ENCODE peak calls at places on chromosomes 11 and 22, in seven cellular contexts. W, H, M, B, O, R and F are unnamed samples.

GRCh38 chr11:3736816-3737215 is 60.5 kb downstream of the NUP98 start:
- ATAC-seq in W (no peak), B (no peak), H (no peak), O (no peak), M (no peak), R (no peak), F (no peak)

GRCh38 chr11:102630598-102631448 is 5.7 kb upstream of the MMP20 start:
- ATAC-seq in B (no peak), W (no peak), O (no peak), R (no peak), M (no peak), H (no peak), F (no peak)

GRCh38 chr22:37306494-37306829 is 24.2 kb downstream of the CYTH4 start:
- ATAC-seq in H (no peak), O (no peak), R (no peak), W (no peak), B (no peak), M (no peak), F (no peak)

GRCh38 chr22:50199251-50199721 is 1.5 kb upstream of the SELENOO start:
- ATAC-seq in B (no peak), H (no peak), O (no peak), M (peak), R (no peak), W (no peak), F (no peak)

GRCh38 chr11:106959800-106960199 is 58.5 kb downstream of the GUCY1A2 start:
- ATAC-seq in O (no peak), R (no peak), B (no peak), H (no peak), M (no peak), W (no peak), F (no peak)

GRCh38 chr11:93570759-93571413 is 27.7 kb upstream of the SMCO4 start:
- ATAC-seq in H (peak), M (peak), B (no peak), O (peak), W (peak), R (no peak), F (no peak)

GRCh38 chr11:128472128-128473110 is 114.9 kb downstream of the ETS1 start:
- ATAC-seq in R (peak), B (peak), H (no peak), M (no peak), O (no peak), W (peak), F (peak)

GRCh38 chr22:35728639-35729308 is 11.1 kb downstream of the APOL5 start:
- ATAC-seq in W (no peak), O (no peak), B (no peak), R (no peak), H (no peak), M (no peak), F (no peak)

GRCh38 chr11:115930276-115930675 is 426.1 kb upstream of the CADM1 start:
- ATAC-seq in B (no peak), O (no peak), W (peak), H (no peak), R (no peak), M (peak), F (peak)

GRCh38 chr11:10632483-10632882 is 61.1 kb downstream of the IRAG1 start:
- ATAC-seq in M (no peak), W (no peak), R (no peak), O (no peak), H (no peak), B (no peak), F (no peak)

GRCh38 chr11:117002639-117003305 is 95.5 kb downstream of the SIK3 start:
- ATAC-seq in R (peak), B (no peak), H (no peak), O (no peak), W (peak), M (peak), F (no peak)

GRCh38 chr11:34234086-34234740 is 123.6 kb downstream of the ABTB2 start:
- ATAC-seq in O (peak), H (peak), R (peak), W (peak), B (peak), M (peak), F (peak)

GRCh38 chr11:42311504-42311903 is 852.1 kb upstream of the LRRC4C start:
- ATAC-seq in R (no peak), H (no peak), O (no peak), M (no peak), B (no peak), W (no peak), F (no peak)

GRCh38 chr11:19984048-19984742 is 176.1 kb downstream of the DBX1 start:
- ATAC-seq in W (no peak), B (no peak), O (no peak), H (no peak), M (no peak), R (peak), F (peak)

GRCh38 chr22:23047265-23047664 is 23.1 kb upstream of the GNAZ start:
- ATAC-seq in W (peak), R (no peak), H (no peak), B (no peak), M (peak), O (no peak), F (no peak)

GRCh38 chr22:35348026-35348590 is 32.8 kb upstream of the HMOX1 start:
- ATAC-seq in H (no peak), W (no peak), R (no peak), B (no peak), M (no peak), O (no peak), F (no peak)

GRCh38 chr11:61370349-61371005 is 8.3 kb downstream of the TMEM138 start:
- ATAC-seq in O (no peak), B (peak), R (peak), H (no peak), W (no peak), M (no peak), F (peak)

GRCh38 chr22:30270841-30271240 is 4.2 kb upstream of the OSM start:
- ATAC-seq in M (peak), H (peak), O (no peak), W (peak), B (no peak), R (no peak), F (no peak)

GRCh38 chr11:1034001-1034400 is 2.5 kb downstream of the MUC6 start:
- ATAC-seq in O (no peak), H (no peak), B (no peak), W (no peak), R (no peak), M (no peak), F (no peak)

GRCh38 chr11:69483696-69484426 is 2.4 kb downstream of the LINC01488 start:
- ATAC-seq in W (no peak), R (no peak), B (no peak), H (no peak), M (no peak), O (no peak), F (no peak)

GRCh38 chr11:3036419-3036818 is 20.8 kb downstream of the CARS1 start:
- ATAC-seq in W (peak), R (no peak), B (no peak), H (no peak), O (no peak), M (no peak), F (peak)

GRCh38 chr11:47425611-47426010 is 628 bp downstream of the PSMC3 start:
- ATAC-seq in W (no peak), R (no peak), M (peak), H (peak), B (peak), O (no peak), F (no peak)

GRCh38 chr11:15563054-15563453 is 448.3 kb downstream of the INSC start:
- ATAC-seq in H (no peak), M (no peak), O (no peak), W (no peak), B (no peak), R (no peak), F (no peak)

GRCh38 chr22:42520663-42521546 is 1.3 kb upstream of the RRP7A start:
- ATAC-seq in B (no peak), O (no peak), W (no peak), M (no peak), H (no peak), R (no peak), F (no peak)

GRCh38 chr11:13091804-13092203 is 82.7 kb downstream of the RASSF10 start:
- ATAC-seq in B (no peak), W (no peak), O (no peak), M (no peak), H (no peak), R (no peak), F (no peak)

GRCh38 chr11:130726647-130727046 is 189.6 kb downstream of the SNX19 start:
- ATAC-seq in B (no peak), O (no peak), H (peak), R (no peak), W (peak), M (peak), F (no peak)

GRCh38 chr11:95081412-95081811 is 8.2 kb upstream of the ENDOD1 start:
- ATAC-seq in M (peak), H (peak), R (no peak), B (peak), W (peak), O (no peak), F (no peak)

GRCh38 chr11:12840871-12841516 is 166.8 kb downstream of the TEAD1 start:
- ATAC-seq in H (no peak), R (no peak), O (peak), M (no peak), B (no peak), W (no peak), F (no peak)

GRCh38 chr22:46727813-46728364 is 10.2 kb downstream of the CERK start:
- ATAC-seq in H (no peak), B (no peak), W (no peak), R (peak), M (no peak), O (no peak), F (no peak)

GRCh38 chr11:132126973-132127900 is 756.8 kb downstream of the NTM start:
- ATAC-seq in M (peak), H (peak), O (no peak), R (no peak), W (peak), B (no peak), F (no peak)

GRCh38 chr11:73114110-73114834 is 27.8 kb downstream of the FCHSD2 start:
- ATAC-seq in W (no peak), R (no peak), B (no peak), O (no peak), H (no peak), M (no peak), F (no peak)

GRCh38 chr22:28207281-28208030 is 288.4 kb upstream of the PITPNB start:
- ATAC-seq in O (no peak), M (no peak), H (no peak), W (no peak), R (no peak), B (no peak), F (no peak)

GRCh38 chr11:94563848-94564442 is 3.2 kb upstream of the PIWIL4 start:
- ATAC-seq in R (no peak), H (no peak), B (no peak), M (no peak), W (peak), O (peak), F (no peak)

GRCh38 chr11:118533769-118534729 is 3.1 kb downstream of the TMEM25 start:
- ATAC-seq in R (no peak), B (no peak), M (no peak), O (no peak), H (no peak), W (no peak), F (no peak)

GRCh38 chr11:37110383-37110782 is 512.3 kb upstream of the RAG2 start:
- ATAC-seq in B (no peak), O (no peak), H (no peak), M (no peak), W (no peak), R (no peak), F (no peak)